ENCODE peak calls at places on chromosomes 13 and 19, in nine cellular contexts. V is HCT116, B is GM23248, O is MM.1S, Q is neural progenitor cell, E is SK-N-SH, W is OCI-LY7, S is PC-3, X is GM23338. F is an unnamed sample.

GRCh38 chr13:64305246-64305645 is 2889.6 kb upstream of the PCDH20 start:
- DNase-seq in W (no peak), E (no peak), X (no peak), O (no peak), V (no peak), S (peak), B (no peak), Q (no peak), F (no peak)

GRCh38 chr19:43606569-43607229 is 5.2 kb upstream of the SRRM5 start:
- DNase-seq in V (no peak), X (no peak), W (no peak), O (no peak), S (no peak), B (no peak), Q (no peak), E (no peak), F (no peak)

GRCh38 chr19:11783767-11784166 is 14.6 kb upstream of the ZNF491 start:
- DNase-seq in S (no peak), W (no peak), O (no peak), X (no peak), V (no peak), B (no peak), Q (no peak), E (no peak), F (no peak)

GRCh38 chr13:35926859-35927530 is 204.2 kb downstream of the DCLK1 start:
- DNase-seq in W (no peak), X (no peak), O (no peak), B (peak), E (no peak), S (no peak), Q (no peak), V (no peak), F (no peak)

GRCh38 chr19:34017024-34017423 is 155.3 kb upstream of the LSM14A start:
- DNase-seq in B (no peak), Q (no peak), S (peak), X (no peak), V (peak), W (no peak), O (no peak), E (no peak), F (no peak)

GRCh38 chr19:45821103-45821521 is 6.0 kb upstream of the RSPH6A start:
- DNase-seq in V (no peak), O (no peak), W (no peak), E (no peak), X (no peak), B (no peak), S (no peak), Q (no peak), F (no peak)

GRCh38 chr13:32748305-32748704 is 162.1 kb downstream of the PDS5B start:
- DNase-seq in E (no peak), S (no peak), V (no peak), O (no peak), B (no peak), Q (no peak), X (no peak), W (no peak), F (no peak)

GRCh38 chr13:110856941-110857835 is 57.7 kb downstream of the ANKRD10 start:
- DNase-seq in O (peak), X (no peak), S (no peak), B (peak), E (no peak), V (no peak), W (no peak), Q (no peak), F (no peak)

GRCh38 chr13:104297075-104297474 is 1230.9 kb upstream of the SLC10A2 start:
- DNase-seq in V (no peak), Q (no peak), X (no peak), S (no peak), E (no peak), O (no peak), W (no peak), B (no peak), F (no peak)

GRCh38 chr19:1115646-1116420 is 12.0 kb downstream of the GPX4 start:
- DNase-seq in E (no peak), O (no peak), B (no peak), S (no peak), V (no peak), W (no peak), Q (no peak), X (no peak), F (no peak)

GRCh38 chr13:37869506-37869755 is 141 bp downstream of the TRPC4 start:
- DNase-seq in X (peak), O (no peak), Q (no peak), B (no peak), E (no peak), S (no peak), W (no peak), V (no peak), F (no peak)

GRCh38 chr13:110475117-110475516 is 86.4 kb downstream of the RAB20 start:
- DNase-seq in V (no peak), S (no peak), E (no peak), X (no peak), W (no peak), O (no peak), B (no peak), Q (no peak), F (no peak)

GRCh38 chr19:2728783-2729387 is 7.7 kb upstream of the DIRAS1 start:
- DNase-seq in B (no peak), W (no peak), E (peak), S (no peak), V (no peak), Q (no peak), X (no peak), O (no peak), F (no peak)

GRCh38 chr19:15466851-15467733 is 2.7 kb upstream of the RASAL3 start:
- DNase-seq in X (no peak), B (peak), W (peak), V (no peak), Q (no peak), O (peak), S (peak), E (no peak), F (no peak)

GRCh38 chr19:6551607-6552450 is 21.0 kb downstream of the TNFSF9 start:
- DNase-seq in S (no peak), V (no peak), Q (peak), O (no peak), X (peak), E (peak), B (peak), W (no peak), F (peak)

GRCh38 chr19:16207490-16208025 is 9.8 kb downstream of the AP1M1 start:
- DNase-seq in Q (no peak), W (no peak), S (no peak), B (no peak), E (no peak), O (no peak), X (no peak), V (no peak), F (no peak)

GRCh38 chr13:77698211-77699058 is 948 bp downstream of the SLAIN1 start:
- DNase-seq in V (no peak), X (peak), O (peak), S (peak), Q (peak), W (peak), B (peak), E (peak), F (peak)

GRCh38 chr13:108018371-108018870 is 196.9 kb downstream of the LIG4 start:
- DNase-seq in E (no peak), O (no peak), V (no peak), X (no peak), Q (no peak), W (no peak), S (no peak), B (no peak), F (no peak)

GRCh38 chr19:13153627-13154240 is 3.5 kb downstream of the IER2 start:
- DNase-seq in X (peak), Q (no peak), B (peak), E (no peak), S (peak), V (no peak), W (peak), O (no peak), F (peak)

GRCh38 chr19:50896591-50897190 is 14.5 kb downstream of the KLK4 start:
- DNase-seq in S (peak), E (no peak), Q (no peak), V (peak), W (peak), B (peak), O (no peak), X (no peak), F (peak)

GRCh38 chr19:2461751-2462634 is 5.2 kb upstream of the LMNB2 start:
- DNase-seq in S (peak), X (peak), E (peak), B (peak), W (peak), O (peak), V (peak), Q (peak), F (peak)

DNA sequence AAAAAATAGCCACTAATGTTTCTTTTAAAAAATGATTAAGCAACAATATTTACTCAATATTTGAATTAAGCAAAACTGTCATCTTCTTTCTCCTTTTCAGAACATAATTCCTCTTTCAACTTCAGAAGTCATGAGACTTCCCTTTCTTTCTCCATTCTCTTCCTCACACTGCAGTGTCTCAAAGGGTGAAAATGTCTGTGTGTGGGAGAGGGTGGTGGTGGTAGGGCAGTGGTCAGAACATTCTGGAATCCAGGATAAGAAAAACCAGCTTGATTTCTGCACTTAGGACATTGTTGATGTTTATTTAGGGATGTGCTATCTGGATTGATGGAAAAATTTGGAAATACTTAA is 126.4 kb downstream of the KCNRG start:
- DNase-seq in B (no peak), Q (no peak), X (no peak), E (no peak), S (no peak), V (no peak), O (no peak), W (no peak), F (no peak)
- H3K4me3 ChIP-seq in B (no peak), Q (no peak), X (peak), E (no peak), S (no peak), V (no peak), O (no peak), W (no peak), F (no peak)

GRCh38 chr19:7869910-7870511 is 4.2 kb downstream of the PRR36 start:
- DNase-seq in X (peak), B (peak), Q (peak), O (peak), V (peak), W (peak), E (peak), S (peak), F (no peak)

GRCh38 chr19:7871280-7871529 is 3.0 kb downstream of the PRR36 start:
- DNase-seq in W (peak), S (no peak), Q (no peak), E (no peak), X (peak), V (no peak), B (no peak), O (no peak), F (no peak)

GRCh38 chr19:7871530-7872305 is 2.5 kb downstream of the PRR36 start:
- DNase-seq in S (peak), Q (peak), O (no peak), V (peak), X (peak), B (peak), E (peak), W (peak), F (peak)

GRCh38 chr19:7869453-7869909 is 4.7 kb downstream of the PRR36 start:
- DNase-seq in S (peak), W (peak), O (peak), V (no peak), E (peak), B (peak), Q (peak), X (peak), F (peak)

GRCh38 chr19:7870571-7871279 is 3.5 kb downstream of the PRR36 start:
- DNase-seq in E (peak), Q (peak), X (peak), O (peak), W (peak), B (peak), S (peak), V (peak), F (peak)
- TF ChIP-seq EZH2phosphoT487 in E (no peak), Q (no peak), X (no peak), O (no peak), W (no peak), B (no peak), S (no peak), V (no peak), F (no peak)

GRCh38 chr13:98974053-98974452 is 3.8 kb downstream of the DOCK9 start:
- DNase-seq in X (no peak), Q (no peak), E (no peak), W (peak), O (no peak), V (no peak), B (no peak), S (no peak), F (no peak)
- H3K4me3 ChIP-seq in X (no peak), Q (no peak), E (no peak), W (no peak), O (no peak), V (no peak), B (no peak), S (no peak), F (no peak)

GRCh38 chr13:73146705-73147104 is 87.9 kb downstream of the KLF5 start:
- DNase-seq in V (no peak), E (no peak), B (no peak), O (no peak), S (no peak), Q (no peak), X (no peak), W (no peak), F (no peak)
- TF ChIP-seq EZH2phosphoT487 in V (no peak), E (no peak), B (no peak), O (no peak), S (no peak), Q (no peak), X (no peak), W (no peak), F (no peak)

DNA sequence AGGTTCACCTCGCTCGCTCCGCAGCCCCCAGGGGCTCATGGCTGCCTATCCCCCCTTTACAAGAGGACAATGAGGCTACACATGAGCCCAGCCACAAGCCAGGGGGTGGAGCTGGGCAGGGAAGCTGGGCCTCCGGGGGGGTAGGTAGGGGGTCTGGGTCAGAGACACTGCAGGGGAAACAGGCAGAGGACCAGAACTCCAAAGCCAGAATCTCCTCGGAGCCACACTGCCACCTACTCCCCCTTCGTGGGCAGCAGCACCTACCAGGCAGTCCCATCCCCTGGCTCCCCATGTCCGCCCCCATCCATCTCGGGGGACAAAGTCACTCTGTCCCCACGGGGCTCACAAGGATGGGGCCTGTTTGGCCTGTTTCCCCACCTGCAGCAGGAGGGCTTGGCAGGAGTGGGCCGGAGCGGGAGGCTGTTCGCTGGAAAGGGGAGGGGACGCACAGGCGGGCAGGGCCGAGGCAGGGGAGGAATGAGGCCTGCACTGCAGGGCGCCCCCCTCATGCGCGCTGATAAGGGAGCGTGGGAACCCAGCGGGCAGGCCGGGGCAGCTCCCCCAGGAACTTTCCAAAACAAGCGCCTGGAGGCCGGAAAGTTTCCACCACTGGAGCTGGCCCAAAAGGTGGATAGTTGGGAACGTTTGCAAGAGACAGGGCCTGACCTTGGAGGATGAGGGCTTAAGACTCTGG is 545 bp upstream of the ISYNA1 start:
- DNase-seq in V (no peak), X (peak), W (no peak), B (peak), Q (peak), S (no peak), E (no peak), O (no peak), F (peak)
- H3K4me3 ChIP-seq in V (peak), X (peak), W (no peak), B (peak), Q (peak), S (peak), E (no peak), O (no peak), F (peak)

GRCh38 chr13:93235258-93236015 is 8.8 kb downstream of the GPC6 start:
- DNase-seq in X (no peak), Q (no peak), V (no peak), S (no peak), W (no peak), B (peak), O (no peak), E (no peak), F (no peak)
- TF ChIP-seq EZH2phosphoT487 in X (no peak), Q (no peak), V (no peak), S (no peak), W (no peak), B (no peak), O (no peak), E (no peak), F (no peak)

GRCh38 chr19:42191855-42192254 is 25.6 kb downstream of the DEDD2 start:
- DNase-seq in V (peak), Q (no peak), S (peak), O (no peak), E (no peak), B (peak), W (no peak), X (no peak), F (peak)

GRCh38 chr19:42184401-42184861 is 33.0 kb downstream of the DEDD2 start:
- DNase-seq in S (peak), V (peak), E (peak), O (peak), W (peak), Q (peak), X (peak), B (peak), F (peak)

GRCh38 chr19:42189133-42189532 is 28.3 kb downstream of the DEDD2 start:
- DNase-seq in O (no peak), E (no peak), B (no peak), W (no peak), S (no peak), X (no peak), V (no peak), Q (no peak), F (no peak)

GRCh38 chr19:42185281-42185680 is 32.2 kb downstream of the DEDD2 start:
- DNase-seq in O (peak), B (peak), X (no peak), S (no peak), W (peak), E (no peak), V (no peak), Q (no peak), F (no peak)

GRCh38 chr19:42188665-42189064 is 28.8 kb downstream of the DEDD2 start:
- DNase-seq in W (no peak), S (no peak), E (no peak), Q (no peak), X (no peak), B (no peak), V (no peak), O (no peak), F (no peak)
- H3K4me3 ChIP-seq in W (no peak), S (no peak), E (no peak), Q (no peak), X (no peak), B (no peak), V (no peak), O (no peak), F (no peak)

F was measured in hepatocyte.